ENCODE peak calls at places on chromosomes 13 and 19, in ten cellular contexts. One of them, this sample, is unnamed.

GRCh38 chr19:38647966-38648788 is 728 bp downstream of the ACTN4 start:
- DNase-seq in kidney: no peak
- DNase-seq in psoas muscle: no peak
- DNase-seq in AG09309: no peak
- DNase-seq in neural crest cell: no peak
- DNase-seq in epithelial cell of esophagus: no peak
- DNase-seq in esophagus squamous epithelium: no peak
- DNase-seq in nephron progenitor cell: no peak
- DNase-seq in cardiac fibroblast: no peak
- DNase-seq in GM13977: no peak
- DNase-seq in this sample: no peak

GRCh38 chr19:18731562-18732008 is 48.1 kb downstream of the CRTC1 start:
- DNase-seq in kidney: no peak
- DNase-seq in psoas muscle: no peak
- DNase-seq in AG09309: no peak
- DNase-seq in neural crest cell: no peak
- DNase-seq in epithelial cell of esophagus: peak; percentile 24
- DNase-seq in esophagus squamous epithelium: no peak
- DNase-seq in nephron progenitor cell: no peak
- DNase-seq in cardiac fibroblast: no peak
- DNase-seq in GM13977: no peak
- DNase-seq in this sample: no peak

GRCh38 chr19:12610540-12611360 is at the start of the genes ZNF490 and ZNF791:
- DNase-seq in kidney: peak; percentile 99
- DNase-seq in psoas muscle: peak; percentile 99
- DNase-seq in AG09309: peak; percentile 88
- DNase-seq in neural crest cell: peak; percentile 96
- DNase-seq in epithelial cell of esophagus: peak; percentile 98
- DNase-seq in esophagus squamous epithelium: peak; percentile 88
- DNase-seq in nephron progenitor cell: peak; percentile 97
- DNase-seq in cardiac fibroblast: peak; percentile 98
- DNase-seq in GM13977: peak; percentile 97
- DNase-seq in this sample: peak; percentile 96

GRCh38 chr13:73168226-73168992 is 109.6 kb downstream of the KLF5 start:
- DNase-seq in kidney: no peak
- DNase-seq in psoas muscle: no peak
- DNase-seq in AG09309: no peak
- DNase-seq in neural crest cell: no peak
- DNase-seq in epithelial cell of esophagus: peak; percentile 85
- DNase-seq in esophagus squamous epithelium: no peak
- DNase-seq in nephron progenitor cell: no peak
- DNase-seq in cardiac fibroblast: peak; percentile 77
- DNase-seq in GM13977: no peak
- DNase-seq in this sample: no peak

GRCh38 chr19:44005968-44006367 is 3.2 kb downstream of the ZNF230 start:
- DNase-seq in kidney: no peak
- DNase-seq in psoas muscle: no peak
- DNase-seq in AG09309: no peak
- DNase-seq in neural crest cell: no peak
- DNase-seq in epithelial cell of esophagus: peak; percentile 42
- DNase-seq in esophagus squamous epithelium: no peak
- DNase-seq in nephron progenitor cell: no peak
- DNase-seq in cardiac fibroblast: peak; percentile 76
- DNase-seq in GM13977: no peak
- DNase-seq in this sample: no peak

GRCh38 chr13:20475927-20476691 is 49.5 kb downstream of the CRYL1 start:
- DNase-seq in kidney: no peak
- DNase-seq in psoas muscle: no peak
- DNase-seq in AG09309: no peak
- DNase-seq in neural crest cell: no peak
- DNase-seq in epithelial cell of esophagus: no peak
- DNase-seq in esophagus squamous epithelium: no peak
- DNase-seq in nephron progenitor cell: no peak
- DNase-seq in cardiac fibroblast: no peak
- DNase-seq in GM13977: peak; percentile 77
- DNase-seq in this sample: peak; percentile 71

GRCh38 chr13:113196970-113197737 is 11.3 kb downstream of the PCID2 start:
- DNase-seq in kidney: no peak
- DNase-seq in psoas muscle: no peak
- DNase-seq in AG09309: no peak
- DNase-seq in neural crest cell: no peak
- DNase-seq in epithelial cell of esophagus: no peak
- DNase-seq in esophagus squamous epithelium: no peak
- DNase-seq in nephron progenitor cell: no peak
- DNase-seq in cardiac fibroblast: no peak
- DNase-seq in GM13977: no peak
- DNase-seq in this sample: no peak

GRCh38 chr19:58538257-58539168 is 5.4 kb upstream of the TRIM28 start:
- DNase-seq in kidney: peak; percentile 81
- DNase-seq in psoas muscle: no peak
- DNase-seq in AG09309: no peak
- DNase-seq in neural crest cell: peak; percentile 63
- DNase-seq in epithelial cell of esophagus: no peak
- DNase-seq in esophagus squamous epithelium: no peak
- DNase-seq in nephron progenitor cell: peak; percentile 88
- DNase-seq in cardiac fibroblast: no peak
- DNase-seq in GM13977: no peak
- DNase-seq in this sample: no peak

GRCh38 chr19:53849237-53849676 is 18.4 kb upstream of the MYADM start:
- DNase-seq in kidney: no peak
- DNase-seq in psoas muscle: no peak
- DNase-seq in AG09309: peak; percentile 68
- DNase-seq in neural crest cell: no peak
- DNase-seq in epithelial cell of esophagus: no peak
- DNase-seq in esophagus squamous epithelium: no peak
- DNase-seq in nephron progenitor cell: no peak
- DNase-seq in cardiac fibroblast: peak; percentile 77
- DNase-seq in GM13977: no peak
- DNase-seq in this sample: no peak

GRCh38 chr19:6070179-6071102 is 39.9 kb downstream of the RFX2 start:
- DNase-seq in kidney: peak; percentile 25
- DNase-seq in psoas muscle: no peak
- DNase-seq in AG09309: no peak
- DNase-seq in neural crest cell: no peak
- DNase-seq in epithelial cell of esophagus: no peak
- DNase-seq in esophagus squamous epithelium: no peak
- DNase-seq in nephron progenitor cell: no peak
- DNase-seq in cardiac fibroblast: no peak
- DNase-seq in GM13977: no peak
- DNase-seq in this sample: no peak

GRCh38 chr19:38047048-38047435 is 140.0 kb downstream of the SIPA1L3 start:
- DNase-seq in kidney: no peak
- DNase-seq in psoas muscle: no peak
- DNase-seq in AG09309: no peak
- DNase-seq in neural crest cell: no peak
- DNase-seq in epithelial cell of esophagus: no peak
- DNase-seq in esophagus squamous epithelium: no peak
- DNase-seq in nephron progenitor cell: no peak
- DNase-seq in cardiac fibroblast: no peak
- DNase-seq in GM13977: no peak
- DNase-seq in this sample: no peak

GRCh38 chr19:34733266-34733825 is 697 bp upstream of the ZNF181 start:
- DNase-seq in kidney: peak; percentile 79
- DNase-seq in psoas muscle: peak; percentile 71
- DNase-seq in AG09309: no peak
- DNase-seq in neural crest cell: no peak
- DNase-seq in epithelial cell of esophagus: no peak
- DNase-seq in esophagus squamous epithelium: no peak
- DNase-seq in nephron progenitor cell: peak; percentile 42
- DNase-seq in cardiac fibroblast: no peak
- DNase-seq in GM13977: no peak
- DNase-seq in this sample: no peak

GRCh38 chr19:1069009-1069779 is 2.2 kb downstream of the ARHGAP45 start:
- DNase-seq in kidney: peak; percentile 88
- DNase-seq in psoas muscle: peak; percentile 83
- DNase-seq in AG09309: no peak
- DNase-seq in neural crest cell: no peak
- DNase-seq in epithelial cell of esophagus: no peak
- DNase-seq in esophagus squamous epithelium: no peak
- DNase-seq in nephron progenitor cell: no peak
- DNase-seq in cardiac fibroblast: no peak
- DNase-seq in GM13977: peak; percentile 61
- DNase-seq in this sample: peak; percentile 76

GRCh38 chr19:12665281-12665573 is 1.3 kb downstream of the MAN2B1 start:
- DNase-seq in kidney: no peak
- DNase-seq in psoas muscle: peak; percentile 69
- DNase-seq in AG09309: no peak
- DNase-seq in neural crest cell: no peak
- DNase-seq in epithelial cell of esophagus: no peak
- DNase-seq in esophagus squamous epithelium: peak; percentile 51
- DNase-seq in nephron progenitor cell: no peak
- DNase-seq in cardiac fibroblast: no peak
- DNase-seq in GM13977: peak; percentile 80
- DNase-seq in this sample: peak; percentile 84

GRCh38 chr19:16327911-16328823 is 3.5 kb downstream of the KLF2 start:
- DNase-seq in kidney: peak; percentile 86
- DNase-seq in psoas muscle: peak; percentile 89
- DNase-seq in AG09309: no peak
- DNase-seq in neural crest cell: no peak
- DNase-seq in epithelial cell of esophagus: peak; percentile 77
- DNase-seq in esophagus squamous epithelium: no peak
- DNase-seq in nephron progenitor cell: no peak
- DNase-seq in cardiac fibroblast: peak; percentile 94
- DNase-seq in GM13977: peak; percentile 55
- DNase-seq in this sample: peak; percentile 61

DNA sequence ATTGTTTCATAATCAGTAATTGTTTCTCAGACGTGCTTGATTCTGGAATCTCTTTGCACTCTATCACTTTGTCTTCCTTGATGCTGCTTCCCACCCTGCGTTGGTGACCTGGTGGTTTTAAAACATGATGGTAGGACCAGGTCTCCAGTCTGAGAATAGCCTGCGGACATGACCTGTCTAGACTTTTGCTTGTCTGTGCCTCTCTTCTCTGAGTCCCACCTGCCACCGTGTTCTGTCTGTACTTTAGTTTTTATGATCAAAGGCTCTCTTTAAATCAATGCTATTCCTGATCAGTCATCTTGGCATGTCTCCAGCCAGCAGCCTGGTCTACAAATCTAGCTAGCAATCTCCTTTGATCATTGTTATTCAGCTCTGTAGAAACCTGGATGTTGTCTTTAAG is 933.9 kb downstream of the DIAPH3 start:
- DNase-seq in kidney: no peak
- DNase-seq in psoas muscle: no peak
- DNase-seq in AG09309: no peak
- DNase-seq in neural crest cell: no peak
- DNase-seq in epithelial cell of esophagus: no peak
- DNase-seq in esophagus squamous epithelium: no peak
- DNase-seq in nephron progenitor cell: no peak
- DNase-seq in cardiac fibroblast: no peak
- DNase-seq in GM13977: no peak
- DNase-seq in this sample: no peak
- TF ChIP-seq CTCF in kidney: no peak
- TF ChIP-seq CTCF in psoas muscle: no peak
- TF ChIP-seq CTCF in AG09309: no peak
- TF ChIP-seq CTCF in neural crest cell: no peak
- TF ChIP-seq CTCF in epithelial cell of esophagus: no peak
- TF ChIP-seq CTCF in esophagus squamous epithelium: no peak
- TF ChIP-seq CTCF in nephron progenitor cell: no peak
- TF ChIP-seq CTCF in cardiac fibroblast: no peak
- TF ChIP-seq CTCF in GM13977: no peak
- TF ChIP-seq CTCF in this sample: no peak

GRCh38 chr13:75365724-75366173 is 116.2 kb downstream of the TBC1D4 start:
- DNase-seq in kidney: no peak
- DNase-seq in psoas muscle: no peak
- DNase-seq in AG09309: peak; percentile 43
- DNase-seq in neural crest cell: no peak
- DNase-seq in epithelial cell of esophagus: peak; percentile 90
- DNase-seq in esophagus squamous epithelium: no peak
- DNase-seq in nephron progenitor cell: no peak
- DNase-seq in cardiac fibroblast: peak; percentile 96
- DNase-seq in GM13977: peak; percentile 69
- DNase-seq in this sample: peak; percentile 64
- TF ChIP-seq CTCF in kidney: no peak
- TF ChIP-seq CTCF in psoas muscle: peak; percentile 21
- TF ChIP-seq CTCF in AG09309: peak; percentile 23
- TF ChIP-seq CTCF in neural crest cell: no peak
- TF ChIP-seq CTCF in epithelial cell of esophagus: no peak
- TF ChIP-seq CTCF in esophagus squamous epithelium: no peak
- TF ChIP-seq CTCF in nephron progenitor cell: no peak
- TF ChIP-seq CTCF in cardiac fibroblast: peak; percentile 36
- TF ChIP-seq CTCF in GM13977: no peak
- TF ChIP-seq CTCF in this sample: no peak

GRCh38 chr19:11453468-11454341 is 18.3 kb downstream of the PRKCSH start:
- DNase-seq in kidney: no peak
- DNase-seq in psoas muscle: no peak
- DNase-seq in AG09309: no peak
- DNase-seq in neural crest cell: no peak
- DNase-seq in epithelial cell of esophagus: no peak
- DNase-seq in esophagus squamous epithelium: no peak
- DNase-seq in nephron progenitor cell: no peak
- DNase-seq in cardiac fibroblast: no peak
- DNase-seq in GM13977: peak; percentile 74
- DNase-seq in this sample: peak; percentile 80
- TF ChIP-seq CTCF in kidney: no peak
- TF ChIP-seq CTCF in psoas muscle: peak; percentile 22
- TF ChIP-seq CTCF in AG09309: peak; percentile 33
- TF ChIP-seq CTCF in neural crest cell: peak; percentile 52
- TF ChIP-seq CTCF in epithelial cell of esophagus: peak; percentile 22
- TF ChIP-seq CTCF in esophagus squamous epithelium: no peak
- TF ChIP-seq CTCF in nephron progenitor cell: peak; percentile 47
- TF ChIP-seq CTCF in cardiac fibroblast: peak; percentile 47
- TF ChIP-seq CTCF in GM13977: peak; percentile 57
- TF ChIP-seq CTCF in this sample: peak; percentile 43

GRCh38 chr19:27777726-27778125 is 1435.2 kb downstream of the UQCRFS1 start:
- DNase-seq in kidney: no peak
- DNase-seq in psoas muscle: no peak
- DNase-seq in AG09309: no peak
- DNase-seq in neural crest cell: no peak
- DNase-seq in epithelial cell of esophagus: no peak
- DNase-seq in esophagus squamous epithelium: no peak
- DNase-seq in nephron progenitor cell: no peak
- DNase-seq in cardiac fibroblast: peak; percentile 17
- DNase-seq in GM13977: no peak
- DNase-seq in this sample: no peak

GRCh38 chr19:27780367-27781065 is 1432.4 kb downstream of the UQCRFS1 start:
- DNase-seq in kidney: no peak
- DNase-seq in psoas muscle: no peak
- DNase-seq in AG09309: no peak
- DNase-seq in neural crest cell: no peak
- DNase-seq in epithelial cell of esophagus: no peak
- DNase-seq in esophagus squamous epithelium: no peak
- DNase-seq in nephron progenitor cell: no peak
- DNase-seq in cardiac fibroblast: no peak
- DNase-seq in GM13977: no peak
- DNase-seq in this sample: no peak

GRCh38 chr19:27777242-27777641 is 1435.7 kb downstream of the UQCRFS1 start:
- DNase-seq in kidney: no peak
- DNase-seq in psoas muscle: no peak
- DNase-seq in AG09309: no peak
- DNase-seq in neural crest cell: no peak
- DNase-seq in epithelial cell of esophagus: no peak
- DNase-seq in esophagus squamous epithelium: no peak
- DNase-seq in nephron progenitor cell: no peak
- DNase-seq in cardiac fibroblast: no peak
- DNase-seq in GM13977: no peak
- DNase-seq in this sample: no peak

GRCh38 chr19:27776524-27776923 is 1436.4 kb downstream of the UQCRFS1 start:
- DNase-seq in kidney: no peak
- DNase-seq in psoas muscle: no peak
- DNase-seq in AG09309: no peak
- DNase-seq in neural crest cell: no peak
- DNase-seq in epithelial cell of esophagus: no peak
- DNase-seq in esophagus squamous epithelium: no peak
- DNase-seq in nephron progenitor cell: no peak
- DNase-seq in cardiac fibroblast: peak; percentile 31
- DNase-seq in GM13977: no peak
- DNase-seq in this sample: no peak

GRCh38 chr19:27779953-27780352 is 1433.0 kb downstream of the UQCRFS1 start:
- DNase-seq in kidney: no peak
- DNase-seq in psoas muscle: no peak
- DNase-seq in AG09309: no peak
- DNase-seq in neural crest cell: no peak
- DNase-seq in epithelial cell of esophagus: no peak
- DNase-seq in esophagus squamous epithelium: no peak
- DNase-seq in nephron progenitor cell: no peak
- DNase-seq in cardiac fibroblast: no peak
- DNase-seq in GM13977: no peak
- DNase-seq in this sample: no peak
- TF ChIP-seq CTCF in kidney: no peak
- TF ChIP-seq CTCF in psoas muscle: no peak
- TF ChIP-seq CTCF in AG09309: no peak
- TF ChIP-seq CTCF in neural crest cell: no peak
- TF ChIP-seq CTCF in epithelial cell of esophagus: no peak
- TF ChIP-seq CTCF in esophagus squamous epithelium: no peak
- TF ChIP-seq CTCF in nephron progenitor cell: no peak
- TF ChIP-seq CTCF in cardiac fibroblast: no peak
- TF ChIP-seq CTCF in GM13977: no peak
- TF ChIP-seq CTCF in this sample: no peak

This sample was measured in GM20000.